ENCODE peak calls at places on chromosome 12, in five cellular contexts. R is RPMI8226; A is nucleus accumbens; G is effector memory CD4-positive, alpha-beta T cell; V is left colon. O is an unnamed sample.

GRCh38 chr12:5165296-5165970 is 121.8 kb downstream of the KCNA5 start:
- DNase-seq in R (no peak), A (no peak), G (no peak), V (no peak), O (no peak)

GRCh38 chr12:52182456-52182855 is 9.4 kb downstream of the KRT80 start:
- DNase-seq in R (no peak), A (no peak), G (no peak), V (no peak), O (no peak)

GRCh38 chr12:53427905-53428594 is 4.4 kb downstream of the AMHR2 start:
- DNase-seq in R (no peak), A (no peak), G (no peak), V (no peak), O (no peak)

GRCh38 chr12:116832353-116832752 is 48.9 kb downstream of the HRK start:
- DNase-seq in R (no peak), A (no peak), G (no peak), V (no peak), O (no peak)

GRCh38 chr12:22100952-22101748 is 55.1 kb downstream of the CMAS start:
- DNase-seq in R (peak; percentile 61), A (no peak), G (no peak), V (no peak), O (peak; percentile 54)

GRCh38 chr12:46919666-46920065 is 93.9 kb upstream of the SLC38A4 start:
- DNase-seq in R (no peak), A (no peak), G (no peak), V (no peak), O (no peak)

GRCh38 chr12:6934110-6934509 is 6.4 kb downstream of the ATN1 start:
- DNase-seq in R (no peak), A (no peak), G (no peak), V (no peak), O (peak; percentile 68)

GRCh38 chr12:38772427-38772826 is 133.0 kb downstream of the CPNE8 start:
- DNase-seq in R (no peak), A (no peak), G (no peak), V (no peak), O (no peak)

GRCh38 chr12:57707250-57707649 is 13.3 kb downstream of the OS9 start:
- DNase-seq in R (no peak), A (no peak), G (no peak), V (no peak), O (no peak)

GRCh38 chr12:109586385-109587296 is 13.0 kb downstream of the MVK start:
- DNase-seq in R (no peak), A (no peak), G (no peak), V (no peak), O (no peak)

GRCh38 chr12:122969657-122970056 is 3.4 kb upstream of the ABCB9 start:
- DNase-seq in R (no peak), A (no peak), G (no peak), V (no peak), O (peak; percentile 18)

GRCh38 chr12:106897082-106897481 is 58.6 kb upstream of the TMEM263 start:
- DNase-seq in R (no peak), A (no peak), G (no peak), V (no peak), O (no peak)

GRCh38 chr12:77535734-77536133 is 295.0 kb upstream of the NAV3 start:
- DNase-seq in R (no peak), A (no peak), G (no peak), V (no peak), O (no peak)

GRCh38 chr12:28425531-28425930 is 235.3 kb downstream of the CCDC91 start:
- DNase-seq in R (no peak), A (no peak), G (no peak), V (no peak), O (no peak)

GRCh38 chr12:101924647-101925046 is 47.3 kb downstream of the DRAM1 start:
- DNase-seq in R (peak; percentile 11), A (no peak), G (no peak), V (no peak), O (no peak)

GRCh38 chr12:94289551-94290312 is 141.4 kb downstream of the PLXNC1 start:
- DNase-seq in R (no peak), A (no peak), G (no peak), V (no peak), O (no peak)

GRCh38 chr12:64631197-64631596 is 20.9 kb downstream of the RASSF3 start:
- DNase-seq in R (no peak), A (no peak), G (no peak), V (no peak), O (no peak)

GRCh38 chr12:69024413-69024812 is 91.4 kb upstream of the CPM start:
- DNase-seq in R (no peak), A (no peak), G (no peak), V (peak; percentile 94), O (peak; percentile 84)

GRCh38 chr12:10097521-10097920 is 1.3 kb downstream of the CLEC1A start:
- DNase-seq in R (no peak), A (no peak), G (no peak), V (no peak), O (no peak)